ENCODE peak calls at places on chromosomes 13 and 19, in five cellular contexts. E is AG09309; F is breast epithelium; T is choroid plexus epithelial cell; A is CD8-positive, alpha-beta T cell. X is an unnamed sample.

GRCh38 chr13:93004919-93005318 is 221.7 kb upstream of the GPC6 start:
- DNase-seq in E (peak), F (no peak), T (peak), A (no peak), X (no peak)

GRCh38 chr13:109154146-109154545 is 524.7 kb downstream of the MYO16 start:
- DNase-seq in E (no peak), F (no peak), T (no peak), A (no peak), X (no peak)

GRCh38 chr13:43611631-43612416 is 174.9 kb downstream of the ENOX1 start:
- DNase-seq in E (no peak), F (no peak), T (no peak), A (no peak), X (no peak)

GRCh38 chr19:48660854-48661731 is 11.7 kb downstream of the NTN5 start:
- DNase-seq in E (peak), F (peak), T (peak), A (peak), X (peak)

GRCh38 chr13:75985132-75985531 is 349.0 kb downstream of the LMO7 start:
- DNase-seq in E (no peak), F (no peak), T (no peak), A (no peak), X (no peak)

GRCh38 chr13:24076124-24076523 is 84.4 kb upstream of the SPATA13 start:
- DNase-seq in E (no peak), F (no peak), T (no peak), A (no peak), X (no peak)

GRCh38 chr13:48072304-48072703 is 22.6 kb downstream of the MED4 start:
- DNase-seq in E (no peak), F (no peak), T (peak), A (no peak), X (no peak)

GRCh38 chr19:3201072-3201700 is 15.5 kb downstream of the NCLN start:
- DNase-seq in E (no peak), F (no peak), T (no peak), A (no peak), X (no peak)

GRCh38 chr13:109945206-109945960 is 159.0 kb upstream of the IRS2 start:
- DNase-seq in E (peak), F (no peak), T (peak), A (no peak), X (no peak)

GRCh38 chr19:43781630-43782310 is 997 bp upstream of the KCNN4 start:
- DNase-seq in E (no peak), F (no peak), T (no peak), A (no peak), X (peak)

GRCh38 chr13:47038196-47038595 is 141.3 kb upstream of the HTR2A start:
- DNase-seq in E (no peak), F (no peak), T (no peak), A (no peak), X (no peak)

GRCh38 chr19:17841810-17842662 is 5.7 kb downstream of the JAK3 start:
- DNase-seq in E (no peak), F (peak), T (peak), A (peak), X (peak)

GRCh38 chr19:29590278-29590677 is 15.8 kb upstream of the POP4 start:
- DNase-seq in E (no peak), F (no peak), T (no peak), A (no peak), X (no peak)

GRCh38 chr19:45130888-45131615 is 29.7 kb downstream of the NKPD1 start:
- DNase-seq in E (no peak), F (no peak), T (peak), A (no peak), X (no peak)
- TF ChIP-seq CTCF in E (no peak), F (no peak), T (peak), A (no peak), X (peak)

DNA sequence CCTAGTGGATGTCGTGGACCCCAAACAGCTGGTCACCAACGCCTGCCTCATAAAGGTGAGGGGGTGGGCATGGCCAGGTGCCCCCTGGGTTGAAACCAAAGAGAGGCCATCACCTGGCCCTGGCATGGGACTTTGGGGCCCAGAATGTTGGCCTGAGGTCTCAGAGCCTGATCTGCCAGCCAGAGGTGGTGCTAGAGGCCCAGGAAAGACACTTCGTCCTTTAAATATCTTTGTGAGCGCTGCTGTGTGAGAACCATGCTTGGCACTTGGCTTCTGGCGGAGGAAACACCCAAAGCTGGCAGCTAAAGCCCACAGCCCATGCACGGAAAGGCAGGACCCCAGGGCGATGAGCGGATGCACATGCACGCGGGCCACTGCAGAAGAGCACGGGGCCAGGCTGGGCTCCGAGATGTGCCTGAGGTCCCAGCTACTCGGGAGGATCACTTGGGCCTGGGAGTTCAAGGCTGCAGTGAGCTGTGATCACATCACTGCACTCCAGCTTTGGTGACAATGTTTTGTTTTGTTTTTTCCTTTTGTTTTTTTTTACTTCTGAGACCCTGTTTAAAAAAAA is 4.3 kb upstream of the ADM5 start:
- DNase-seq in E (no peak), F (no peak), T (no peak), A (no peak), X (no peak)
- TF ChIP-seq CTCF in E (no peak), F (no peak), T (peak), A (no peak), X (no peak)

DNA sequence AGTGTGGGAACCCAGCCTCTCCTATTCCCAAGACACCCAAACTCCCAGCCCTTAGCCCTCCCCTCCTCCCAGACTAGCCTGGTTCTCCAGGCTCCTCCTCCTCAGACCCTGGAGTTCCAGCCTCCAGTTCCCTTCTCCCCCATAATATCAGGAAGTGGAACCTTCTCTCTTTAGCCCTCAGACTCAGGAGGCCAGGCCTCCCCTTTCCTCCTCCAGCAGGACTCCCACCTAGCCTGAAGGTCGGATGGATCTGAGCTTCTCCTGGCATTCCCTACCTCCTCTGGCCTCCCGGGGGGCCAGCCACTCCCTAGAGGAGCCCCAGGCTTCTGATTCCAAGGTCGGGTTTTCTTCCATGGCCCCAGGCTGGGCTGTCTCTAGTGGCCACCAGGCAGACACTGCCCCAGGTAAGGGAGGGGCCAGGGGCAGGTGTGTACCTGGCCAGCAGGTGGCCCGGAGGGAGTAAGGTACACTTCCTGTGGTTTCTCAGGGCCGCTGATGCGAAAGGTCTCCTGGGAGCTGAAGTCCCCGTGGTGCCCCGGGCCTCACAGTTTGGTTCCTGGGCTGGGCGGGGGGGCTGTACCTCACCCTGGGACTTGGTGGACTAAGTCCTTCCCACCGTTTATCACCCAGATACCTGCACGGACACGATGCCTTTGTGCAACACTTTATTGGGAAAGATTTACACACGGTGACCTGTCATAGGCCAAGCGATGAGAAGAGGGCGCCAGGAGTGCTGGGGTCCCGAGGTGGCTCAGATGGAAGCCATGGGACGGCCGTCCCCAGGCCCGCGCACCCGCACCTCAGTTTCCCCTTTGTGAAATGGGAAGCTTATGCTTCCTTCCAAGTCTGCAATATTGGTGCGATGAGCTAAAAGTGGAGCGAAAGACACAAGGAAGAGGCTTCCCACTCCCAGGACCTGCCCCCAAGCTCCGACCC is at the start of gene TMC4:
- DNase-seq in E (no peak), F (peak), T (peak), A (no peak), X (no peak)
- TF ChIP-seq CTCF in E (no peak), F (peak), T (no peak), A (no peak), X (peak)

DNA sequence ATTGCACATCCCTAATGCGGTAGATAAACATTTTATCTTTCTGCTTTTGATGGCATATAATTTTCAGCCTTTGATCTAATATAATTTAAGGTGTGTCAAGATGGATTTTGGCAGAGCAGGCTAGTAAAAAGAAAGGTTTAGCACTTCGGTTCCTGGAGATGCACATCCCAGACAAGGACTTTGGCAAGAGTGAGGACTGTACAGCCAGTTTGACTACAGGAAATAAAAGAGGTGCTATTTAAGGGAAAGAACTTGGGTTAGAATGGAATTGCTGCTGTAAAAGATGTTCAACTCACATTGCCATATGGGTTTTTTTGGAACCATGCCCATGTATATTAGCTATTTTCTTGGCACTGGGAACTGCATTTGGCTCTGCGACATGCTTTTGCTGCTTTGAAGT is 932.2 kb downstream of the EFNB2 start:
- DNase-seq in E (no peak), F (no peak), T (no peak), A (no peak), X (no peak)
- TF ChIP-seq CTCF in E (no peak), F (no peak), T (no peak), A (no peak), X (no peak)

X was measured in GM13977.